ENCODE peak calls at places on chromosome 1, in ten cellular contexts. Y is Calu3, U is GM06990, T is RWPE1, L is pancreas, D is transverse colon, S is right lobe of liver, K is GM23338, P is osteocyte, X is cardiac muscle cell. J is an unnamed sample.

GRCh38 chr1:66350001-66350547 is 183.9 kb upstream of the SGIP1 start:
- DNase-seq in Y (no peak), U (peak; percentile 54), T (no peak), L (no peak), D (peak; percentile 66), S (peak; percentile 56), K (peak; percentile 63), P (no peak), X (peak; percentile 46), J (no peak)

GRCh38 chr1:172497230-172497629 is 35.7 kb upstream of the SUCO start:
- DNase-seq in Y (peak; percentile 38), U (no peak), T (peak; percentile 36), L (no peak), D (no peak), S (no peak), K (peak; percentile 72), P (peak; percentile 88), X (peak; percentile 53), J (peak; percentile 32)

GRCh38 chr1:15633756-15634420 is 16.6 kb downstream of the DDI2 start:
- DNase-seq in Y (no peak), U (no peak), T (no peak), L (no peak), D (no peak), S (no peak), K (no peak), P (no peak), X (no peak), J (no peak)

GRCh38 chr1:87024936-87025537 is 110.6 kb downstream of the HS2ST1 start:
- DNase-seq in Y (peak; percentile 13), U (peak; percentile 24), T (peak; percentile 45), L (no peak), D (no peak), S (no peak), K (peak; percentile 69), P (no peak), X (peak; percentile 54), J (no peak)

GRCh38 chr1:116379057-116379630 is 6.1 kb downstream of the ATP1A1 start:
- DNase-seq in Y (no peak), U (no peak), T (no peak), L (no peak), D (no peak), S (no peak), K (no peak), P (no peak), X (no peak), J (no peak)

GRCh38 chr1:226596531-226597165 is 48.1 kb downstream of the STUM start:
- DNase-seq in Y (no peak), U (no peak), T (no peak), L (no peak), D (no peak), S (no peak), K (no peak), P (no peak), X (no peak), J (no peak)

GRCh38 chr1:202697038-202697437 is 13.2 kb downstream of the SYT2 start:
- DNase-seq in Y (peak; percentile 28), U (no peak), T (no peak), L (peak; percentile 74), D (peak; percentile 67), S (no peak), K (peak; percentile 53), P (no peak), X (no peak), J (no peak)

GRCh38 chr1:21935891-21936365 is 1.2 kb downstream of the HSPG2 start:
- DNase-seq in Y (peak; percentile 65), U (no peak), T (no peak), L (no peak), D (peak; percentile 72), S (no peak), K (peak; percentile 53), P (no peak), X (no peak), J (no peak)

GRCh38 chr1:8164670-8165069 is 138.6 kb upstream of the ERRFI1 start:
- DNase-seq in Y (no peak), U (no peak), T (no peak), L (no peak), D (no peak), S (no peak), K (no peak), P (no peak), X (no peak), J (no peak)

GRCh38 chr1:8163039-8163438 is 136.9 kb upstream of the ERRFI1 start:
- DNase-seq in Y (no peak), U (no peak), T (no peak), L (no peak), D (no peak), S (no peak), K (no peak), P (no peak), X (no peak), J (no peak)

GRCh38 chr1:8166436-8166835 is 140.3 kb upstream of the ERRFI1 start:
- DNase-seq in Y (no peak), U (no peak), T (no peak), L (no peak), D (no peak), S (no peak), K (no peak), P (no peak), X (no peak), J (no peak)

GRCh38 chr1:8167936-8168335 is 141.8 kb upstream of the ERRFI1 start:
- DNase-seq in Y (no peak), U (peak; percentile 37), T (no peak), L (no peak), D (no peak), S (no peak), K (no peak), P (no peak), X (no peak), J (no peak)

DNA sequence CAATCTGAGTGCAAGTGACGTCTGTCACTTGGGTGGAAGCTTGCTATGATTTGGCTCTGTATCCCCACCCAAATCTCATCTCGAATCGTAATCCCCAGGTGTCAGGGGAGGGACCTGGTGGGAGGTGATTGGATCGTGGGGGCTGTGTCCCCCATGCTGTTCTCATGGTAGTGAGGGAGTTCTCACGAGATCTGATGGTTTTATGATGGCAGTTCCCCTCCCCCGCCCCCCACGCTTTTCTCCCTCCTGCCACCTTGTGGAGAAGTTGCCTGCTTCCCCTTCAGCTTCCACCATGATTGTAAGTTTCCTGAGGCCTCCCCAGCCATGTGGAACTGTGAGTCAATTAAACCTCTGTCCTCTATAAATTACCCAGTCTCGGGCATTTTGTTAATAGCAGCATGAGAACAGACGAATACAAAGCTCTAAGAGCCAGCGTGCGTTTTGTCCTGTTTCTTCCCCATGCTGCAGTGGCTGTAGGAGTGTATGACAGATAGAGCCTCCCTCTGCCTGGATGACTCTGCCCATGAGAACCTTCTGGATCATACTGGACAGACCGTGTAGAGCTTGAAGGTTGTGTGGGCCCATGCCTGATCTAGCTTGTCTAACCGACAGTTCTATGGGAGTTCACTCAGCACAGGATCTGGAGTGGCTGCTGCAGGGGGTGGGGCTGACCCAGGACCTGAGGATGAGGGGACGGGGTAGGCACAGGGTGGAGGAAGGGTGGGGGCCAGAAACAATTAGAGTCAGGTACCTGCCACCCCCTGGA is 139.7 kb upstream of the ERRFI1 start:
- DNase-seq in Y (no peak), U (no peak), T (no peak), L (no peak), D (no peak), S (no peak), K (peak; percentile 66), P (no peak), X (no peak), J (no peak)
- TF ChIP-seq CTCF in Y (no peak), U (no peak), T (no peak), L (no peak), D (no peak), S (no peak), K (peak; percentile 73), P (peak; percentile 30), X (peak; percentile 28), J (peak; percentile 39)

DNA sequence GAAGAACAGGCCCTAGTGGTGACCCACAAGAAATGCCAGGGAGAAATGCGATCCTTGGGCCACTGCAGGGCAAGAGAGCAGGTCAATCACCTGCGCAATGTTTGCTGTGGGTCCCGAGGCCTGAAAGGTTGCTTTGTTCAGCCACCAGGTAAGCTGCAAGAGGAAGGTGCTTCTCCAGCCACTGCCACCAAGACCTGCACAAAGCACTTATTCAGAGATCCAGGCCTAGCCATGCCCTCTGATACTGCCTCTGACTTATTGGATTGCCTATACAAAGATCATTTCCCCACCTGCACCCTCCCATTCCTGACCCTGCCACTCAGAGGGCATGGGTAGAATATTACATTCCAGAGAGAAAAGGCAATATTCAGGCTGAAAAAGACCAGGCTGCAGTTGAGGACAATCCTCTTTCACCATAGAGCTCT is 349.4 kb upstream of the NFIA start:
- DNase-seq in Y (peak; percentile 29), U (no peak), T (no peak), L (peak; percentile 13), D (no peak), S (no peak), K (peak; percentile 10), P (no peak), X (no peak), J (no peak)
- TF ChIP-seq CTCF in Y (no peak), U (no peak), T (no peak), L (no peak), D (no peak), S (no peak), K (no peak), P (no peak), X (no peak), J (no peak)

GRCh38 chr1:211739671-211740411 is 64.4 kb upstream of the NEK2 start:
- DNase-seq in Y (no peak), U (peak; percentile 63), T (no peak), L (no peak), D (no peak), S (no peak), K (no peak), P (no peak), X (no peak), J (no peak)

GRCh38 chr1:211738096-211738708 is 62.8 kb upstream of the NEK2 start:
- DNase-seq in Y (no peak), U (no peak), T (no peak), L (no peak), D (no peak), S (no peak), K (no peak), P (no peak), X (no peak), J (no peak)

GRCh38 chr1:211741116-211741515 is 65.7 kb upstream of the NEK2 start:
- DNase-seq in Y (no peak), U (no peak), T (no peak), L (no peak), D (no peak), S (no peak), K (peak; percentile 62), P (no peak), X (peak; percentile 7), J (no peak)

GRCh38 chr1:211737115-211738035 is 62.0 kb upstream of the NEK2 start:
- DNase-seq in Y (no peak), U (no peak), T (no peak), L (peak; percentile 39), D (no peak), S (no peak), K (no peak), P (no peak), X (no peak), J (no peak)

DNA sequence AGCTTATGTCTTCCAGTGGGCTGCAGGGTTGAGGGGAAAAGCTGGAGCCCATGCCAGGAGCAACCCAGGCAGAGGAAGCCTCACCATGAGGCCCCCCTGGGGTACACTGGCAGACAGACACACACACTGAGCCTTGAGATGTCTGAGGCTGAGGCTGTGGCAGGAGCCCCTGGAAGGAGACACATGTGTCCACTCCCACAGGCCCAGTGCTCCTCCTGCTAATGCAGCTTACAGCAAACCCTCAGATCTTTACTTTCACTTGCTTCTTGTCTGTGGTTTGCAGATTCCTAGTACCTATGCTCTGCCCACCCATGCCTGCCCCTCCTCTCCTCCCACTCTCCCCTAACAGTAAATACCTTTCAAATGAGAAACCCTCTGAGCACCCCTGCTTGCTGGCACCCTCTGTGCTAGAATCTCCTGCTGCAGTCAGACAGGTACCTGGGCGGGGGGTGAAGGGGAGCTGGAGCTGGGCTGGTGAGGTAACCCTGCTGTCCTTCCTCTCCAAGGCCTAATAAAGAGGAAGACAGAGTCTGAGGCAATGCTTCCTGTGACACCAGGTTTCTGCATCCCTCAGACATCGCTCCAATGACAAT is 63.4 kb upstream of the NEK2 start:
- DNase-seq in Y (no peak), U (peak; percentile 30), T (no peak), L (no peak), D (no peak), S (no peak), K (no peak), P (no peak), X (no peak), J (no peak)
- TF ChIP-seq CTCF in Y (no peak), U (no peak), T (no peak), L (no peak), D (no peak), S (no peak), K (no peak), P (no peak), X (no peak), J (no peak)

DNA sequence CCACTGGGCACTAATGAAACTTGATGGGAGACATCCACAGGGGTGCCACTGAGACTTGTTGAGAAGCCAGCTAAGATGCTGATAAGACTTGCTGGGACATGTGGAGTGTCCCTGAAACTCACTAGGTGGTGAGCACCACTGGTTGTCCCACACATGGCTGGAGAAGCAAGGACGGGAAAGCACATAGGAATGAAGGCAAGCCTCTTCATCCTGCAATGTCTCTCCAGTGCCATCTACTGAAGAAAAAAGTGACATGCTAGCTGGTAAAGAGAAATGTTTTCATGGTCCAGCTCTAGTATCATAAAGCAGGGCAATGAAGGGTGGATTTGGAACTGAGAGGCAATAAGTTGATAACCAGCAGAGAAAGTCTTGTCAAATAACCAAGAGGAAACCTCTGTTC is 283.0 kb downstream of the PAPPA2 start:
- DNase-seq in Y (peak; percentile 2), U (no peak), T (no peak), L (no peak), D (no peak), S (no peak), K (peak; percentile 37), P (no peak), X (no peak), J (no peak)
- TF ChIP-seq CTCF in Y (no peak), U (no peak), T (no peak), L (no peak), D (no peak), S (peak; percentile 21), K (peak; percentile 40), P (no peak), X (no peak), J (no peak)

J was measured in neural crest cell.